ENCODE peak calls at places on chromosomes 6 and 20, in ten cellular contexts. D is brain microvascular endothelial cell, O is AG04450, F is left lung, L is gastrocnemius medialis, M is A549, K is cardiac muscle cell, J is heart left ventricle, T is tibial artery, I is left ventricle myocardium inferior. A is an unnamed sample.

GRCh38 chr20:51500311-51500710 is 42.2 kb downstream of the NFATC2 start:
- DNase-seq in D (no peak), O (no peak), F (no peak), L (no peak), M (no peak), K (no peak), J (no peak), T (no peak), I (no peak), A (no peak)

GRCh38 chr20:50514750-50515149 is 4.6 kb downstream of the PTPN1 start:
- DNase-seq in D (no peak), O (no peak), F (no peak), L (no peak), M (no peak), K (no peak), J (no peak), T (no peak), I (no peak), A (no peak)

GRCh38 chr6:127879685-127880084 is 21.2 kb downstream of the THEMIS start:
- DNase-seq in D (peak), O (no peak), F (no peak), L (no peak), M (no peak), K (peak), J (no peak), T (no peak), I (no peak), A (no peak)

GRCh38 chr6:24931752-24932691 is 3.7 kb downstream of the RIPOR2 start:
- DNase-seq in D (no peak), O (no peak), F (no peak), L (no peak), M (no peak), K (no peak), J (no peak), T (no peak), I (no peak), A (no peak)

GRCh38 chr20:17895641-17896246 is 72.8 kb downstream of the SNX5 start:
- DNase-seq in D (peak), O (no peak), F (peak), L (no peak), M (no peak), K (no peak), J (peak), T (peak), I (peak), A (peak)

GRCh38 chr6:150680510-150680909 is 80.8 kb downstream of the PLEKHG1 start:
- DNase-seq in D (no peak), O (no peak), F (no peak), L (no peak), M (no peak), K (no peak), J (no peak), T (no peak), I (no peak), A (no peak)

GRCh38 chr6:127641905-127642304 is 64.9 kb downstream of the C6orf58 start:
- DNase-seq in D (peak), O (peak), F (no peak), L (no peak), M (peak), K (peak), J (no peak), T (no peak), I (no peak), A (no peak)

GRCh38 chr20:45469336-45470261 is at the start of gene WFDC2:
- DNase-seq in D (no peak), O (no peak), F (peak), L (no peak), M (no peak), K (peak), J (no peak), T (no peak), I (no peak), A (peak)

GRCh38 chr6:105988321-105988720 is 97.8 kb upstream of the PRDM1 start:
- DNase-seq in D (no peak), O (no peak), F (no peak), L (no peak), M (no peak), K (no peak), J (no peak), T (no peak), I (no peak), A (no peak)

GRCh38 chr6:37699138-37699766 is 1.6 kb upstream of the MDGA1 start:
- DNase-seq in D (no peak), O (no peak), F (no peak), L (no peak), M (no peak), K (no peak), J (no peak), T (no peak), I (no peak), A (no peak)

GRCh38 chr20:53930651-53931504 is 139.5 kb downstream of the BCAS1 start:
- DNase-seq in D (no peak), O (no peak), F (no peak), L (no peak), M (no peak), K (no peak), J (no peak), T (no peak), I (no peak), A (no peak)

GRCh38 chr20:58640446-58640845 is 10.6 kb upstream of the STX16 start:
- DNase-seq in D (peak), O (no peak), F (no peak), L (no peak), M (no peak), K (no peak), J (no peak), T (peak), I (no peak), A (no peak)

GRCh38 chr6:133568970-133569889 is 319.7 kb upstream of the TCF21 start:
- DNase-seq in D (peak), O (peak), F (no peak), L (peak), M (peak), K (peak), J (peak), T (no peak), I (no peak), A (peak)

GRCh38 chr20:46368902-46369268 is 37.5 kb downstream of the ELMO2 start:
- DNase-seq in D (no peak), O (no peak), F (no peak), L (no peak), M (no peak), K (no peak), J (no peak), T (no peak), I (no peak), A (no peak)

GRCh38 chr6:57222684-57223077 is 574 bp upstream of the RAB23 start:
- DNase-seq in D (no peak), O (no peak), F (no peak), L (no peak), M (no peak), K (no peak), J (no peak), T (no peak), I (no peak), A (no peak)

GRCh38 chr6:57224769-57225515 is 2.8 kb upstream of the RAB23 start:
- DNase-seq in D (no peak), O (peak), F (no peak), L (no peak), M (no peak), K (no peak), J (no peak), T (no peak), I (no peak), A (no peak)

GRCh38 chr6:57220083-57220703 is 1.9 kb downstream of the RAB23 start:
- DNase-seq in D (no peak), O (no peak), F (no peak), L (no peak), M (no peak), K (no peak), J (no peak), T (no peak), I (no peak), A (no peak)

GRCh38 chr6:57221936-57222683 is at the start of gene RAB23:
- DNase-seq in D (peak), O (peak), F (peak), L (peak), M (peak), K (peak), J (peak), T (peak), I (peak), A (peak)

GRCh38 chr6:57221191-57221935 is 744 bp downstream of the RAB23 start:
- DNase-seq in D (peak), O (no peak), F (peak), L (no peak), M (peak), K (peak), J (peak), T (peak), I (peak), A (peak)
- TF ChIP-seq CTCF in D (peak), O (peak), F (peak), L (peak), M (no peak), K (peak), J (no peak), T (peak), I (peak), A (peak)

GRCh38 chr6:34953084-34954025 is 64.3 kb downstream of the ANKS1A start:
- DNase-seq in D (peak), O (no peak), F (no peak), L (no peak), M (peak), K (no peak), J (no peak), T (no peak), I (no peak), A (no peak)
- H3K27ac ChIP-seq in D (peak), O (no peak), F (peak), L (peak), M (peak), K (no peak), J (no peak), T (no peak), I (peak), A (no peak)

GRCh38 chr6:19929312-19929711 is 92.1 kb downstream of the ID4 start:
- DNase-seq in D (no peak), O (no peak), F (no peak), L (no peak), M (no peak), K (no peak), J (no peak), T (no peak), I (no peak), A (no peak)
- H3K4me3 ChIP-seq in D (no peak), O (no peak), F (no peak), L (no peak), M (no peak), K (no peak), J (no peak), T (no peak), I (no peak), A (no peak)

GRCh38 chr6:168101201-168102092 is 22.4 kb upstream of the FRMD1 start:
- DNase-seq in D (no peak), O (no peak), F (no peak), L (no peak), M (no peak), K (peak), J (no peak), T (no peak), I (peak), A (peak)
- TF ChIP-seq CTCF in D (no peak), O (no peak), F (no peak), L (no peak), M (no peak), K (no peak), J (no peak), T (no peak), I (no peak), A (no peak)